ENCODE peak calls at places on chromosomes 2 and 18, in ten cellular contexts. Q is NB4; X is naive thymus-derived CD4-positive, alpha-beta T cell; S is choroid plexus epithelial cell; Z is trophoblast cell; M is tibial artery; U is endothelial cell of umbilical vein; Y is cardiac fibroblast; V is astrocyte; T is breast epithelium. D is an unnamed sample.

GRCh38 chr2:119222213-119222612 is 1.4 kb upstream of the STEAP3 start:
- DNase-seq in Y (no peak), Q (no peak), T (no peak), M (no peak), V (no peak), U (no peak), X (no peak), Z (no peak), S (no peak), D (no peak)

GRCh38 chr18:26317353-26317865 is 91.2 kb downstream of the TAF4B start:
- DNase-seq in X (no peak), V (no peak), U (no peak), S (peak), M (no peak), Z (peak), Q (no peak), T (no peak), Y (peak), D (no peak)

GRCh38 chr2:37555457-37555856 is 116.0 kb downstream of the CDC42EP3 start:
- DNase-seq in V (no peak), Z (no peak), X (no peak), M (no peak), T (no peak), U (no peak), S (no peak), Y (no peak), Q (peak), D (peak)

GRCh38 chr2:201978988-201979387 is 54.7 kb upstream of the FZD7 start:
- DNase-seq in Q (no peak), U (no peak), Z (no peak), Y (no peak), T (no peak), M (no peak), S (no peak), V (no peak), X (no peak), D (no peak)

GRCh38 chr2:112138143-112139032 is at the start of gene FBLN7:
- DNase-seq in Z (peak), U (no peak), M (no peak), V (no peak), T (no peak), Y (peak), S (peak), X (no peak), Q (no peak), D (no peak)

GRCh38 chr2:237222683-237223082 is 137.0 kb downstream of the COPS8 start:
- DNase-seq in S (no peak), Y (peak), Z (no peak), V (no peak), M (no peak), U (no peak), Q (no peak), X (no peak), T (no peak), D (no peak)

GRCh38 chr2:148658807-148659722 is 14.5 kb downstream of the EPC2 start:
- DNase-seq in Q (peak), M (no peak), X (peak), S (peak), Z (no peak), T (no peak), Y (peak), V (peak), U (peak), D (peak)

GRCh38 chr2:170354855-170355649 is 177.1 kb downstream of the MYO3B start:
- DNase-seq in Q (no peak), Z (no peak), V (no peak), Y (no peak), U (no peak), X (peak), S (no peak), T (no peak), M (no peak), D (no peak)

GRCh38 chr2:43083710-43084698 is 142.4 kb downstream of the ZFP36L2 start:
- DNase-seq in T (no peak), Q (peak), M (peak), V (peak), Y (peak), Z (no peak), X (no peak), S (no peak), U (no peak), D (no peak)

GRCh38 chr2:64424421-64424987 is 29.5 kb upstream of the LGALSL start:
- DNase-seq in Y (no peak), T (no peak), S (no peak), Z (no peak), Q (no peak), X (no peak), M (no peak), U (no peak), V (no peak), D (no peak)

GRCh38 chr2:42693688-42694479 is 70.1 kb downstream of the OXER1 start:
- DNase-seq in X (no peak), T (no peak), V (no peak), Z (no peak), Q (peak), U (no peak), M (no peak), Y (no peak), S (no peak), D (no peak)

GRCh38 chr18:60623331-60623730 is 250.8 kb upstream of the MC4R start:
- DNase-seq in V (no peak), Z (no peak), U (no peak), X (no peak), Q (no peak), S (no peak), Y (no peak), M (no peak), T (no peak), D (no peak)

GRCh38 chr2:6930913-6931312 is 13.7 kb downstream of the RNF144A start:
- DNase-seq in T (no peak), S (no peak), V (no peak), M (no peak), Q (no peak), Z (no peak), Y (no peak), X (no peak), U (no peak), D (no peak)

GRCh38 chr2:71358931-71359671 is 27.5 kb downstream of the ZNF638 start:
- DNase-seq in Q (no peak), T (no peak), M (no peak), V (peak), Z (no peak), S (no peak), Y (peak), X (no peak), U (no peak), D (no peak)

GRCh38 chr2:168801456-168801855 is 981 bp upstream of the NOSTRIN start:
- DNase-seq in M (no peak), X (no peak), V (no peak), Q (no peak), S (no peak), T (no peak), Z (no peak), U (no peak), Y (no peak), D (no peak)

GRCh38 chr2:26509141-26509540 is 31.2 kb upstream of the OTOF start:
- DNase-seq in U (no peak), X (no peak), V (no peak), Q (no peak), M (no peak), Y (no peak), T (no peak), S (no peak), Z (no peak), D (no peak)
- H3K4me3 ChIP-seq in U (no peak), X (no peak), V (no peak), Q (no peak), M (no peak), Y (no peak), T (no peak), S (no peak), Z (no peak), D (no peak)

GRCh38 chr18:30328839-30329238 is 713.7 kb downstream of the DSC3 start:
- DNase-seq in T (no peak), S (no peak), Q (no peak), U (no peak), X (no peak), M (no peak), Y (no peak), Z (no peak), V (peak), D (no peak)
- H3K4me3 ChIP-seq in T (no peak), S (no peak), Q (no peak), U (no peak), X (no peak), M (no peak), Y (no peak), Z (no peak), V (no peak), D (no peak)

GRCh38 chr2:68041704-68042245 is 21.0 kb downstream of the C1D start:
- DNase-seq in Y (no peak), X (no peak), Q (no peak), Z (no peak), V (no peak), M (no peak), U (no peak), T (no peak), S (no peak), D (no peak)

GRCh38 chr2:68039317-68039716 is 23.5 kb downstream of the C1D start:
- DNase-seq in X (no peak), Z (no peak), Q (no peak), U (no peak), Y (no peak), M (no peak), V (no peak), T (no peak), S (no peak), D (no peak)

GRCh38 chr2:68043719-68044498 is 18.9 kb downstream of the C1D start:
- DNase-seq in Y (peak), Q (no peak), Z (no peak), S (peak), U (peak), X (no peak), T (no peak), V (peak), M (no peak), D (no peak)

GRCh38 chr2:68045337-68045736 is 17.5 kb downstream of the C1D start:
- DNase-seq in U (no peak), S (no peak), X (no peak), V (no peak), Z (no peak), Q (no peak), Y (no peak), M (no peak), T (no peak), D (no peak)

GRCh38 chr2:68040078-68040477 is 22.7 kb downstream of the C1D start:
- DNase-seq in Q (no peak), Y (no peak), M (no peak), V (peak), S (no peak), U (no peak), X (no peak), T (no peak), Z (no peak), D (no peak)
- H3K4me3 ChIP-seq in Q (no peak), Y (no peak), M (no peak), V (no peak), S (no peak), U (no peak), X (no peak), T (no peak), Z (no peak), D (no peak)

GRCh38 chr2:235333076-235333475 is 160.8 kb upstream of the AGAP1 start:
- DNase-seq in Y (no peak), T (no peak), Q (no peak), X (no peak), S (no peak), M (no peak), Z (peak), V (no peak), U (no peak), D (no peak)

GRCh38 chr2:235328991-235329390 is 164.9 kb upstream of the AGAP1 start:
- DNase-seq in Z (no peak), T (no peak), X (no peak), V (no peak), Y (no peak), S (no peak), M (no peak), U (no peak), Q (no peak), D (no peak)

GRCh38 chr2:235332240-235332890 is 161.5 kb upstream of the AGAP1 start:
- DNase-seq in X (no peak), M (no peak), Q (no peak), T (no peak), S (no peak), V (no peak), U (no peak), Y (no peak), Z (peak), D (no peak)

GRCh38 chr2:235334179-235334578 is 159.7 kb upstream of the AGAP1 start:
- DNase-seq in Z (no peak), V (no peak), U (no peak), Q (no peak), X (no peak), M (no peak), S (no peak), T (no peak), Y (no peak), D (no peak)

GRCh38 chr2:235330775-235331438 is 162.9 kb upstream of the AGAP1 start:
- DNase-seq in T (peak), S (peak), V (peak), Y (peak), Z (peak), Q (no peak), U (no peak), M (no peak), X (no peak), D (no peak)
- H3K4me3 ChIP-seq in T (peak), S (no peak), V (no peak), Y (no peak), Z (no peak), Q (no peak), U (no peak), M (no peak), X (no peak), D (no peak)

DNA sequence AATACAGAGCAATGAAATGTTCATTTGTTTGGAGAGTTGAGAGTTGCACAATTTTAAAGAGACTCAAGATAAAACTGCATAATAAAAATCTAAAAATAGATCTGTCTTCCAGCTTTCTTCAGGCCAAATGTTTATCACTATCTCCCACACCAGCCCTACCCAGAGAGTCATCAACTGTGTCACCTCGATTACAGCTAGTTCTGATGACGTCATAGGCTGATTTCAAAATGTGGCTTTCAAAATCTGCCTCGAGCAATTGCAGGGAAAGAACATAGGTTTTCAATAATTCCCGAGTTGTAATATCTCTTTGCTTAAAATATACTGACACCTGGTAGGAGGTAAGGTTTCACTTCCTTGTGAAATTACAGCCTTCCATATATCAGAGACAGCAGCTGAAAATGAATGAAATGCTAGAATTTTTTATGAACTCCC is 677.6 kb upstream of the ID2 start:
- DNase-seq in T (no peak), Q (peak), X (no peak), Y (peak), S (peak), Z (peak), U (no peak), V (peak), M (no peak), D (no peak)
- H3K4me3 ChIP-seq in T (no peak), Q (no peak), X (no peak), Y (no peak), S (no peak), Z (no peak), U (no peak), V (no peak), M (peak), D (no peak)

GRCh38 chr2:198273670-198274069 is 469.3 kb downstream of the PLCL1 start:
- DNase-seq in M (no peak), Q (no peak), S (no peak), T (no peak), V (peak), X (no peak), U (no peak), Z (no peak), Y (peak), D (no peak)
- H3K4me3 ChIP-seq in M (no peak), Q (no peak), S (no peak), T (no peak), V (no peak), X (no peak), U (no peak), Z (no peak), Y (no peak), D (no peak)

D was measured in CD4-positive, CD25-positive, alpha-beta regulatory T cell.